ENCODE peak calls at places on chromosome 6, in nine cellular contexts. U is cardiac muscle cell; I is HL-60; O is psoas muscle; E is CD4-positive, alpha-beta memory T cell; J is PC-9; R is K562; D is transverse colon; C is neuronal stem cell. Q is an unnamed sample. For H3K27me3, the result is how much of the 10 kb centered on the place peaks cover.

GRCh38 chr6:82144852-82145332 is 102.7 kb downstream of the IBTK start:
- DNase-seq in J (peak), C (no peak), D (peak), E (no peak), I (no peak), R (no peak), U (peak), O (peak), Q (peak)

GRCh38 chr6:138157986-138158638 is 3.6 kb upstream of the ARFGEF3 start:
- DNase-seq in U (peak), R (no peak), J (peak), C (no peak), O (no peak), D (no peak), E (no peak), I (no peak), Q (no peak)

GRCh38 chr6:50824505-50824904 is 5.8 kb downstream of the TFAP2B start:
- DNase-seq in I (no peak), R (no peak), C (no peak), E (no peak), O (no peak), J (no peak), U (no peak), D (no peak), Q (no peak)

GRCh38 chr6:62229231-62229630 is 56.8 kb downstream of the KHDRBS2 start:
- DNase-seq in R (no peak), E (no peak), J (no peak), O (peak), U (no peak), I (no peak), C (no peak), D (no peak), Q (no peak)

GRCh38 chr6:3782876-3783832 is 31.6 kb upstream of the PXDC1 start:
- DNase-seq in D (no peak), C (no peak), I (no peak), U (no peak), R (no peak), E (no peak), J (no peak), O (peak), Q (no peak)

GRCh38 chr6:85537055-85537494 is 56.6 kb downstream of the SNX14 start:
- DNase-seq in I (no peak), O (no peak), E (no peak), R (no peak), C (no peak), J (no peak), D (no peak), U (peak), Q (no peak)

GRCh38 chr6:52284460-52285173 is at the start of gene MCM3:
- DNase-seq in U (peak), C (peak), O (peak), J (peak), I (peak), E (peak), R (peak), D (peak), Q (peak)

GRCh38 chr6:108252055-108252454 is 8.8 kb downstream of the SNX3 start:
- DNase-seq in O (no peak), C (no peak), U (no peak), R (no peak), J (no peak), E (no peak), D (no peak), I (no peak), Q (no peak)

GRCh38 chr6:169695131-169695530 is 6.7 kb downstream of the WDR27 start:
- DNase-seq in D (no peak), J (no peak), E (no peak), R (no peak), C (no peak), O (no peak), I (no peak), U (no peak), Q (no peak)

GRCh38 chr6:11710221-11710836 is 68.3 kb downstream of the ADTRP start:
- DNase-seq in R (no peak), I (no peak), C (no peak), O (no peak), D (no peak), E (peak), U (no peak), J (no peak), Q (no peak)

GRCh38 chr6:103231185-103231584 is 1628.5 kb downstream of the HACE1 start:
- DNase-seq in J (no peak), C (no peak), R (no peak), U (no peak), I (no peak), E (no peak), O (no peak), D (no peak), Q (no peak)

GRCh38 chr6:87276624-87277023 is 45.8 kb upstream of the SMIM8 start:
- DNase-seq in D (no peak), R (no peak), C (no peak), O (no peak), J (no peak), E (no peak), U (no peak), I (no peak), Q (no peak)

GRCh38 chr6:10322991-10323390 is 91.9 kb downstream of the TFAP2A start:
- DNase-seq in O (no peak), E (no peak), U (no peak), D (no peak), J (no peak), C (no peak), I (no peak), R (no peak), Q (no peak)

GRCh38 chr6:335572-335971 is 43.3 kb downstream of the DUSP22 start:
- DNase-seq in E (no peak), R (no peak), I (no peak), O (no peak), C (no peak), U (no peak), D (no peak), J (no peak), Q (no peak)

GRCh38 chr6:19891446-19891845 is 54.3 kb downstream of the ID4 start:
- DNase-seq in I (no peak), E (no peak), D (no peak), C (no peak), O (no peak), R (no peak), J (no peak), U (no peak), Q (no peak)

GRCh38 chr6:149129401-149130077 is 188.0 kb upstream of the TAB2 start:
- DNase-seq in U (peak), I (peak), E (no peak), D (no peak), C (no peak), R (no peak), O (no peak), J (peak), Q (peak)

GRCh38 chr6:1250489-1251197 is 61.3 kb upstream of the FOXQ1 start:
- DNase-seq in I (no peak), O (no peak), D (no peak), E (no peak), R (no peak), C (no peak), U (no peak), J (peak), Q (no peak)

GRCh38 chr6:4543596-4543995 is 232.6 kb upstream of the CDYL start:
- DNase-seq in J (no peak), U (peak), R (no peak), O (no peak), D (no peak), I (no peak), C (no peak), E (no peak), Q (no peak)

GRCh38 chr6:165686966-165687365 is 23.9 kb upstream of the PDE10A start:
- DNase-seq in U (peak), O (no peak), C (no peak), I (no peak), R (no peak), J (no peak), D (no peak), E (no peak), Q (no peak)

GRCh38 chr6:32114853-32115252 is 5.7 kb upstream of the TNXB start:
- DNase-seq in U (no peak), O (no peak), I (no peak), R (no peak), C (no peak), E (no peak), D (no peak), J (peak), Q (no peak)

GRCh38 chr6:33502486-33502885 is 48.1 kb downstream of the ZBTB9 start:
- DNase-seq in O (no peak), E (no peak), R (no peak), D (no peak), C (no peak), J (no peak), U (no peak), I (no peak), Q (no peak)

GRCh38 chr6:149846321-149846720 is 17.8 kb downstream of the LRP11 start:
- DNase-seq in D (no peak), J (peak), I (no peak), R (no peak), O (peak), U (peak), E (no peak), C (no peak), Q (peak)

GRCh38 chr6:141110486-141110885 is 1022.2 kb upstream of the GJE1 start:
- DNase-seq in O (no peak), I (no peak), E (no peak), C (no peak), U (peak), J (no peak), R (no peak), D (no peak), Q (no peak)

GRCh38 chr6:122789862-122790739 is 1.0 kb downstream of the SMPDL3A start:
- DNase-seq in O (peak), D (no peak), R (peak), C (no peak), J (peak), E (no peak), U (no peak), I (peak), Q (peak)

GRCh38 chr6:43247115-43247999 is 4.1 kb downstream of the TTBK1 start:
- DNase-seq in J (peak), E (peak), I (peak), O (peak), C (peak), D (peak), U (peak), R (peak), Q (peak)

GRCh38 chr6:131931063-131931745 is 20.0 kb downstream of the CCN2 start:
- DNase-seq in E (no peak), J (no peak), R (no peak), U (peak), O (no peak), D (no peak), C (no peak), I (no peak), Q (no peak)

GRCh38 chr6:32970413-32971244 is 2.2 kb downstream of the BRD2 start:
- DNase-seq in U (peak), I (peak), D (peak), O (peak), R (peak), E (peak), J (peak), C (peak), Q (peak)

GRCh38 chr6:5361371-5361770 is 100.1 kb downstream of the FARS2 start:
- DNase-seq in R (no peak), I (no peak), U (peak), O (no peak), D (no peak), J (no peak), E (no peak), C (no peak), Q (no peak)

GRCh38 chr6:158879180-158879579 is 60.0 kb upstream of the EZR start:
- DNase-seq in E (no peak), J (no peak), I (no peak), U (peak), R (no peak), D (no peak), O (no peak), C (no peak), Q (no peak)

GRCh38 chr6:13886949-13887348 is 37.8 kb upstream of the RNF182 start:
- DNase-seq in D (no peak), E (no peak), R (no peak), I (no peak), U (peak), J (no peak), O (no peak), C (no peak), Q (no peak)

GRCh38 chr6:13892007-13892640 is 32.6 kb upstream of the RNF182 start:
- DNase-seq in U (no peak), R (no peak), E (no peak), O (no peak), J (no peak), D (no peak), C (no peak), I (no peak), Q (no peak)
- H3K27me3 ChIP-seq in U (under half), R (under half), E (under half), O (under half), J (under half), D (under half), C (under half), I (under half), Q (under half)

GRCh38 chr6:35309611-35310264 is 12.1 kb downstream of the DEF6 start:
- DNase-seq in O (no peak), D (no peak), U (no peak), R (no peak), E (no peak), I (no peak), C (no peak), J (no peak), Q (no peak)

GRCh38 chr6:35311390-35312075 is 13.9 kb downstream of the DEF6 start:
- DNase-seq in C (no peak), O (no peak), U (no peak), E (peak), J (no peak), D (peak), R (no peak), I (no peak), Q (no peak)

GRCh38 chr6:35312763-35313125 is 15.1 kb downstream of the DEF6 start:
- DNase-seq in O (no peak), E (no peak), I (no peak), U (no peak), R (no peak), J (no peak), D (no peak), C (no peak), Q (no peak)

GRCh38 chr6:35312076-35312762 is 14.6 kb downstream of the DEF6 start:
- DNase-seq in C (no peak), R (no peak), O (no peak), I (no peak), E (no peak), J (no peak), U (no peak), D (no peak), Q (no peak)

DNA sequence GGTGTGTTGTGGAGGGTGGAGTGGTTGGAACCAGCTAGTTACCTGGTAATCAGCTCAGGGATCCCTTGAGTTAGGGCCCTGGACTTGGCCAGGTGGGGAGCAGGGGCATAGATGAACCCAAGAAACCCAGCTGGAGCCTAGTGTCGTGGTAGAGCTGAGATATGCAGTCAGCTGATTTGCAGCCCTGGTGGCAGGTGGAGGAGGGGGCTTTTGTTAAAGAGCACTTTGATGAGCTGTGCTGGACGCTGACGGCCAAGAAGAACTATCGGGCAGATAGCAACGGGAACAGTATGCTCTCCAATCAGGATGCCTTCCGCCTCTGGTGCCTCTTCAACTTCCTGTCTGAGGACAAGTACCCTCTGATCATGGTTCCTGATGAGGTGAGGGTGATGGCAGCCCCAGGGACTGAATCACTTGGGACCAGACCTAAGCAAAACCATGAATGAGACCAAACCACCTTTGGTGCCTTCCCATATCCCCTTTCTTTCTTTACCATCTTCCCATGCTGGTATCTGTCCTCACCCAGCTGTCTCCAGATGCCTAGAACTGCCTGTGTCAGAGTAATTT is 12.7 kb downstream of the DEF6 start:
- DNase-seq in O (no peak), R (no peak), D (no peak), E (no peak), I (no peak), C (no peak), U (no peak), J (no peak), Q (no peak)
- H3K4me3 ChIP-seq in O (no peak), R (no peak), D (no peak), E (peak), I (no peak), C (no peak), U (no peak), J (no peak), Q (no peak)

DNA sequence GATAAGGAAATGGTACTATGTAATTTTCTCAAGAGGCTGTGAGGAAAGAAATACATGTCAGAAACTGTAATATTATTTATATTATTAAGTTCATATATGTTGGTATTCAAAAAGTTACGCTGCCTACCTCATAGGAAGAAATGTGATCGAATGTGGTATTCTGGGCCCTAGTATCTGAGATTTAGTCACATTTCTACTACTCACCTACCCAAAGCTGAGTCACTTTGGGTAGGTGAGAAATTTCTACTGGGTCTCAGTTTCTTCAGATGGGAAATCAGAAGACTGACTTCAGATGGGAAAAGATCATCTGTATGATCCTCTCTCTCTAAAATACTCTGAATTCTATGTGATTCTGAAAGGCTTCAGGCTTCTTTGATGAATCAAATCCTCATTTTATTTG is 411.0 kb downstream of the SYNE1 start:
- DNase-seq in E (no peak), U (no peak), D (no peak), I (no peak), C (no peak), O (no peak), J (no peak), R (no peak), Q (no peak)
- H3K27me3 ChIP-seq in E (under half), U (under half), D (under half), I (under half), C (under half), O (under half), J (under half), R (under half), Q (under half)

GRCh38 chr6:34723203-34723602 is 26.6 kb upstream of the ILRUN start:
- DNase-seq in I (no peak), D (no peak), J (no peak), U (peak), R (no peak), E (no peak), C (no peak), O (no peak), Q (no peak)

GRCh38 chr6:34730006-34730405 is 27.3 kb upstream of the SNRPC start:
- DNase-seq in J (no peak), E (no peak), U (peak), C (no peak), D (no peak), I (no peak), O (no peak), R (no peak), Q (no peak)

GRCh38 chr6:34722451-34722850 is 25.9 kb upstream of the ILRUN start:
- DNase-seq in O (no peak), C (no peak), D (no peak), R (no peak), I (no peak), U (no peak), J (no peak), E (no peak), Q (no peak)

GRCh38 chr6:34731393-34732060 is 25.8 kb upstream of the SNRPC start:
- DNase-seq in D (no peak), I (no peak), U (no peak), R (no peak), J (no peak), E (no peak), O (no peak), C (no peak), Q (no peak)

GRCh38 chr6:34726055-34726454 is 29.5 kb upstream of the ILRUN start:
- DNase-seq in J (no peak), U (no peak), C (no peak), E (no peak), R (no peak), I (no peak), D (no peak), O (no peak), Q (no peak)
- H3K4me3 ChIP-seq in J (no peak), U (no peak), C (no peak), E (no peak), R (no peak), I (no peak), D (no peak), O (no peak), Q (no peak)

GRCh38 chr6:92130944-92131343 is 1288.4 kb downstream of the EPHA7 start:
- DNase-seq in J (no peak), C (no peak), R (no peak), E (no peak), I (no peak), O (no peak), U (no peak), D (no peak), Q (no peak)

GRCh38 chr6:92126088-92126487 is 1293.3 kb downstream of the EPHA7 start:
- DNase-seq in U (no peak), O (no peak), C (no peak), D (no peak), R (no peak), E (no peak), I (no peak), J (peak), Q (no peak)

GRCh38 chr6:92124126-92124525 is 1295.2 kb downstream of the EPHA7 start:
- DNase-seq in O (no peak), I (no peak), E (no peak), C (no peak), U (peak), J (no peak), R (no peak), D (no peak), Q (no peak)

GRCh38 chr6:92125681-92126080 is 1293.7 kb downstream of the EPHA7 start:
- DNase-seq in J (no peak), C (no peak), D (no peak), I (no peak), U (no peak), O (no peak), E (no peak), R (no peak), Q (no peak)

GRCh38 chr6:92126983-92127382 is 1292.4 kb downstream of the EPHA7 start:
- DNase-seq in O (no peak), J (no peak), I (no peak), C (no peak), U (no peak), E (no peak), R (no peak), D (no peak), Q (no peak)
- H3K27me3 ChIP-seq in O (under half), J (under half), I (under half), C (under half), U (under half), E (under half), R (under half), D (under half), Q (under half)

DNA sequence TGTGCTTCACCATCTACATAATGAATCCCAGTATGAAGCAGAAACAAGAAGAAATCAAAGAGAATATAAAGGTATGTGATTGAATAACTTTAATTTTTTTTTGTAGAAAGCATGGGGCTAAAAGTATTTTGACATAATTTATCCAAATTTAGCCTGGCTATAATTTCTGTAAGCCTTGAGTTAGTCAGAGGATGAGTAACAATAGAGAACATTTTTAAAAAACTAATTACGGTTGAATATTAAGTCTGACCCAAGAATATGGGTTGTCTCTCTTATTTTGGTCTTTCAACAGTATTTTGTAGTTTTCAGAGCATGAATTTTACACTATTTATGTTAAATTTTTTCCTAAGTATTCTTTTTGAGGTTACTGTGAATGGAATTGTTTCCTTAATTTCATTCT is 2.5 kb downstream of the GMNN start:
- DNase-seq in J (no peak), E (no peak), C (no peak), D (no peak), I (no peak), U (no peak), O (no peak), R (no peak), Q (no peak)
- H3K4me3 ChIP-seq in J (peak), E (no peak), C (peak), D (peak), I (peak), U (no peak), O (no peak), R (peak), Q (no peak)

GRCh38 chr6:84457276-84457675 is 229.8 kb upstream of the CEP162 start:
- DNase-seq in R (no peak), E (no peak), D (no peak), C (no peak), O (no peak), I (no peak), J (no peak), U (peak), Q (no peak)
- H3K27me3 ChIP-seq in R (under half), E (under half), D (under half), C (under half), O (under half), I (under half), J (under half), U (under half), Q (under half)